ENCODE peak calls at places on chromosomes 16 and 17, in nine cellular contexts. S is neuronal stem cell; G is PC-3; P is CD8-positive, alpha-beta memory T cell; D is left ventricle myocardium inferior; A is SJCRH30; L is stomach; X is cardiac muscle cell; B is brain microvascular endothelial cell. C is an unnamed sample.

GRCh38 chr17:48997103-48997826 is at the start of gene IGF2BP1:
- DNase-seq in A (peak), S (peak), X (peak), G (no peak), L (no peak), D (no peak), B (peak), P (no peak), C (peak)

GRCh38 chr16:25606069-25606468 is 85.7 kb upstream of the HS3ST4 start:
- DNase-seq in A (no peak), G (no peak), S (no peak), X (no peak), D (no peak), P (no peak), B (no peak), L (no peak), C (no peak)

GRCh38 chr17:72590382-72590781 is 469.6 kb downstream of the SOX9 start:
- DNase-seq in S (no peak), P (no peak), A (no peak), L (no peak), D (no peak), X (peak), G (peak), B (peak), C (no peak)

GRCh38 chr17:40331743-40332641 is 23.0 kb downstream of the RARA start:
- DNase-seq in B (no peak), G (no peak), L (peak), P (no peak), A (no peak), X (peak), S (no peak), D (peak), C (peak)

GRCh38 chr16:68737046-68737729 is at the start of gene CDH1:
- DNase-seq in B (no peak), X (no peak), G (peak), P (peak), S (no peak), L (peak), D (no peak), A (no peak), C (no peak)

GRCh38 chr17:51000835-51001638 is 119.6 kb downstream of the SPAG9 start:
- DNase-seq in A (peak), P (peak), L (no peak), B (peak), D (no peak), G (peak), S (peak), X (peak), C (no peak)

GRCh38 chr16:57357330-57358151 is 1.0 kb upstream of the CCL22 start:
- DNase-seq in G (no peak), L (peak), X (no peak), B (no peak), D (no peak), A (no peak), P (no peak), S (no peak), C (no peak)

GRCh38 chr17:21199856-21200255 is 14.1 kb downstream of the TMEM11 start:
- DNase-seq in G (no peak), D (no peak), X (no peak), B (no peak), A (peak), L (no peak), S (no peak), P (no peak), C (peak)

GRCh38 chr17:79843917-79844815 is 4.9 kb upstream of the CBX4 start:
- DNase-seq in L (peak), D (peak), X (peak), A (peak), P (no peak), B (no peak), S (no peak), G (peak), C (peak)

GRCh38 chr17:46125831-46126230 is 67.4 kb downstream of the KANSL1 start:
- DNase-seq in S (no peak), G (no peak), X (peak), A (no peak), P (no peak), B (peak), L (no peak), D (no peak), C (no peak)

GRCh38 chr17:61411944-61412859 is 12.6 kb downstream of the TBX2 start:
- DNase-seq in B (peak), S (peak), D (peak), L (peak), G (peak), P (peak), X (peak), A (no peak), C (peak)

GRCh38 chr17:7336240-7337175 is at the start of gene ACAP1:
- DNase-seq in X (no peak), D (no peak), S (no peak), L (peak), G (no peak), A (no peak), B (no peak), P (peak), C (no peak)

GRCh38 chr16:28293589-28293935 is 1.2 kb downstream of the SBK1 start:
- DNase-seq in D (no peak), P (no peak), A (no peak), S (no peak), X (no peak), G (no peak), L (no peak), B (no peak), C (no peak)

GRCh38 chr17:13786000-13786598 is 184.4 kb upstream of the HS3ST3A1 start:
- DNase-seq in P (no peak), A (no peak), L (no peak), G (no peak), X (peak), B (peak), D (no peak), S (no peak), C (no peak)

GRCh38 chr17:50686494-50687199 is 21.1 kb downstream of the ANKRD40 start:
- DNase-seq in A (peak), D (no peak), B (peak), G (peak), S (no peak), L (peak), P (no peak), X (peak), C (no peak)

GRCh38 chr17:68310141-68310540 is 18.8 kb downstream of the ARSG start:
- DNase-seq in P (no peak), G (peak), B (no peak), S (no peak), D (no peak), X (no peak), A (no peak), L (no peak), C (no peak)

GRCh38 chr17:63647065-63647725 is 25.0 kb downstream of the MAP3K3 start:
- DNase-seq in L (no peak), G (peak), X (peak), P (no peak), S (no peak), B (peak), D (no peak), A (peak), C (no peak)

GRCh38 chr17:43928606-43929005 is 13.7 kb downstream of the PPY start:
- DNase-seq in P (no peak), G (no peak), S (no peak), L (no peak), B (no peak), A (no peak), X (no peak), D (no peak), C (no peak)

GRCh38 chr17:78661092-78661770 is 84.0 kb upstream of the DNAH17 start:
- DNase-seq in S (no peak), L (no peak), B (peak), P (no peak), D (no peak), A (peak), G (peak), X (no peak), C (no peak)

GRCh38 chr16:86836503-86837125 is 258.3 kb downstream of the FOXL1 start:
- DNase-seq in P (no peak), S (no peak), A (no peak), B (peak), G (peak), X (peak), D (no peak), L (no peak), C (no peak)

GRCh38 chr16:1614226-1615102 is 2.3 kb downstream of the CRAMP1 start:
- DNase-seq in P (peak), G (peak), D (no peak), X (peak), L (peak), A (peak), S (peak), B (no peak), C (peak)

GRCh38 chr16:239948-240277 is 5.3 kb downstream of the FAM234A start:
- DNase-seq in L (no peak), B (no peak), P (no peak), D (no peak), X (peak), S (no peak), G (no peak), A (no peak), C (no peak)

GRCh38 chr17:6558276-6558675 is 1.9 kb upstream of the PITPNM3 start:
- DNase-seq in G (no peak), L (peak), P (no peak), B (no peak), S (no peak), D (no peak), A (no peak), X (no peak), C (no peak)

GRCh38 chr17:77846531-77847085 is 111.9 kb upstream of the TNRC6C start:
- DNase-seq in X (no peak), P (peak), D (peak), B (no peak), L (no peak), G (no peak), S (no peak), A (no peak), C (no peak)

GRCh38 chr16:4664538-4665418 is 28.6 kb upstream of the NUDT16L1 start:
- DNase-seq in B (no peak), S (no peak), L (peak), X (no peak), D (peak), P (peak), A (no peak), G (no peak), C (peak)

GRCh38 chr17:79761894-79762570 is 15.9 kb upstream of the CBX2 start:
- DNase-seq in G (no peak), S (no peak), B (no peak), D (no peak), A (no peak), L (no peak), P (no peak), X (no peak), C (no peak)

GRCh38 chr16:9123871-9124270 is 32.4 kb downstream of the HAPSTR1 start:
- DNase-seq in S (no peak), P (no peak), D (peak), G (peak), A (no peak), X (no peak), B (no peak), L (peak), C (no peak)

GRCh38 chr16:47687694-47688093 is 226.6 kb downstream of the PHKB start:
- DNase-seq in S (no peak), X (no peak), L (no peak), B (peak), A (no peak), D (no peak), P (no peak), G (no peak), C (no peak)

GRCh38 chr16:8751481-8752311 is 45.7 kb downstream of the TMEM186 start:
- DNase-seq in S (no peak), P (no peak), G (peak), X (peak), B (peak), A (peak), L (no peak), D (no peak), C (no peak)

GRCh38 chr17:13568746-13569739 is 32.7 kb downstream of the HS3ST3A1 start:
- DNase-seq in L (no peak), A (no peak), P (no peak), S (no peak), B (peak), G (no peak), X (peak), D (no peak), C (no peak)

GRCh38 chr17:76997981-76998531 is 129.9 kb downstream of the MGAT5B start:
- DNase-seq in L (no peak), X (no peak), D (no peak), G (no peak), A (peak), B (no peak), P (peak), S (no peak), C (no peak)

GRCh38 chr17:30472238-30472890 is 4.8 kb upstream of the GOSR1 start:
- DNase-seq in L (no peak), A (no peak), P (no peak), X (peak), G (no peak), D (no peak), S (no peak), B (no peak), C (no peak)

GRCh38 chr17:10836145-10836544 is 1.7 kb downstream of the PIRT start:
- DNase-seq in G (no peak), A (no peak), L (no peak), S (no peak), B (no peak), D (no peak), X (no peak), P (no peak), C (no peak)

DNA sequence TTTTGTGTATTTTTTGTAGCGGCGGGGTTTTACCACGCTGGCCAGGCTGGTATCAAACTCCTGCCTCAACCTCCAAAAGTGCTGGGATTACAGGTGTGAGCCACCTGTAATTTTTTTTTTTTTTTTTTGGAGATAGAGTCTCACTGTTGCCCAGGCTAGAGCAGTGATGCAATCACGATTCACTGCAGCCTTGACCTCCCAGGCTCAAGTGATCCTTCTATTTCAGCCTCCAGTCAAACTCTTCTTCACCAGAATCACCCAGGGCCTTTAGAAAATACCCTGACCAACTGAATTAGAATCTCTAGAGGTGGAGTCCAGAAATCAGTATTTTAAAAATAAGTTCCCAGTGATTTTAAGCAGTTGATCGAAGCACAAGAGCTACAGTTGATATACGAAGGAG is 12.5 kb downstream of the HSPB9 start:
- DNase-seq in B (no peak), S (no peak), A (no peak), X (no peak), D (no peak), G (no peak), L (no peak), P (no peak), C (no peak)
- H3K4me3 ChIP-seq in B (no peak), S (no peak), A (no peak), X (no peak), D (peak), G (no peak), L (no peak), P (no peak), C (no peak)

DNA sequence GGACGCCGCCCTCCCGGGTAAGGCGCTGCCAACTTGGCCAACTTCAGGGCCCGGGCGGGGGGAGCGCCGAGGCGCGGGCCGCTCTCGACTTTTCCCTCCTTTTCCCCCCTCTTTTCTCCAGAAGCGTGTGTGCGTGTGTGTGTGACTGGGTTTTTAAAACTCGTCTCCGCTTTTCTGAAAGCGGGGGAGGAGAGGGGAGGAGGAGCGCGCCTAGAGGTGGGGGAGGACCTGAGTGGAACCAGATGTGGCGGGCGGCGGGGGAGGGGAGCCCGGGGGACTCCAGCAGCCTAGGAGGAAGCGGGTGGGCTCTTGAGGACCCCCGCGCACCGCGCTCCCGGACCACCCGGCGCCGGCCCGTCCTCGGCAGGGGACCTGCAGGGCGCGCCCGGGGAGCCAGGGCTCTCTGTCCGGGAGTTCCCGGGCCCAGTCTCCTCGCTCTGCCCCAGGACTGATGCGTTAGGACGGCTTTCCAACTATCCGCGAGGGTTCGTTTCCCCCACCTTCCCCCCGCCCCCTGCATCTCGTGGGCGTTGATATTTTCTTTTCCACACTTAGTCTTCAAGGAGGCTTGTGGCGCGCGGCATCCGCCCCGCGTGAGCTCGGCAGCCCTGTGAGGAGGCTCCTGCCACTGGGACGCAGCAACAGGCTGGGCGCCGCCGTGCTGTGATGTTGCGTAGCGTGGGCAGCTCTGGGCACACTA is 584 bp downstream of the MRC2 start:
- DNase-seq in G (peak), B (peak), A (peak), X (peak), S (peak), P (peak), L (no peak), D (peak), C (no peak)
- H3K27ac ChIP-seq in G (no peak), B (peak), A (peak), X (peak), S (peak), P (no peak), L (peak), D (peak), C (no peak)

GRCh38 chr16:20402651-20403050 is 1.9 kb downstream of the PDILT start:
- DNase-seq in B (no peak), A (no peak), S (no peak), G (no peak), D (no peak), L (no peak), X (no peak), P (no peak), C (no peak)
- H3K4me3 ChIP-seq in B (no peak), A (no peak), S (peak), G (no peak), D (no peak), L (no peak), X (no peak), P (no peak), C (no peak)

GRCh38 chr16:31385680-31386079 is 7.5 kb upstream of the ITGAD start:
- DNase-seq in S (no peak), B (no peak), L (no peak), G (peak), X (no peak), D (no peak), A (no peak), P (no peak), C (no peak)
- H3K27ac ChIP-seq in S (no peak), B (no peak), L (no peak), G (peak), X (no peak), D (no peak), A (no peak), P (no peak), C (no peak)

GRCh38 chr17:29074488-29074887 is 31.5 kb downstream of the PIPOX start:
- DNase-seq in G (no peak), P (no peak), A (no peak), D (peak), L (no peak), S (no peak), X (no peak), B (no peak), C (no peak)
- H3K4me3 ChIP-seq in G (no peak), P (no peak), A (no peak), D (no peak), L (no peak), S (no peak), X (no peak), B (no peak), C (no peak)

GRCh38 chr16:3597676-3598075 is 13.7 kb downstream of the SLX4 start:
- DNase-seq in L (no peak), G (no peak), X (no peak), S (no peak), A (no peak), B (no peak), P (no peak), D (no peak), C (no peak)
- H3K27ac ChIP-seq in L (no peak), G (no peak), X (no peak), S (no peak), A (no peak), B (no peak), P (no peak), D (no peak), C (no peak)

GRCh38 chr17:47846741-47847340 is 4.1 kb downstream of the SP6 start:
- DNase-seq in A (no peak), B (no peak), S (no peak), D (no peak), G (no peak), X (no peak), P (no peak), L (no peak), C (no peak)

GRCh38 chr17:47847341-47848197 is 3.4 kb downstream of the SP6 start:
- DNase-seq in D (no peak), A (no peak), S (no peak), P (peak), L (no peak), B (no peak), G (no peak), X (no peak), C (no peak)

GRCh38 chr17:47850692-47851573 is at the start of gene SP6:
- DNase-seq in P (peak), G (peak), B (peak), S (peak), A (peak), L (peak), D (peak), X (peak), C (peak)

GRCh38 chr17:47850373-47850691 is 631 bp downstream of the SP6 start:
- DNase-seq in A (no peak), S (no peak), P (no peak), D (no peak), B (no peak), X (no peak), L (no peak), G (peak), C (no peak)

GRCh38 chr17:47848198-47848513 is 2.8 kb downstream of the SP6 start:
- DNase-seq in S (no peak), P (no peak), X (no peak), A (no peak), B (no peak), D (no peak), G (no peak), L (no peak), C (no peak)
- H3K4me3 ChIP-seq in S (no peak), P (no peak), X (no peak), A (no peak), B (no peak), D (no peak), G (no peak), L (no peak), C (no peak)

DNA sequence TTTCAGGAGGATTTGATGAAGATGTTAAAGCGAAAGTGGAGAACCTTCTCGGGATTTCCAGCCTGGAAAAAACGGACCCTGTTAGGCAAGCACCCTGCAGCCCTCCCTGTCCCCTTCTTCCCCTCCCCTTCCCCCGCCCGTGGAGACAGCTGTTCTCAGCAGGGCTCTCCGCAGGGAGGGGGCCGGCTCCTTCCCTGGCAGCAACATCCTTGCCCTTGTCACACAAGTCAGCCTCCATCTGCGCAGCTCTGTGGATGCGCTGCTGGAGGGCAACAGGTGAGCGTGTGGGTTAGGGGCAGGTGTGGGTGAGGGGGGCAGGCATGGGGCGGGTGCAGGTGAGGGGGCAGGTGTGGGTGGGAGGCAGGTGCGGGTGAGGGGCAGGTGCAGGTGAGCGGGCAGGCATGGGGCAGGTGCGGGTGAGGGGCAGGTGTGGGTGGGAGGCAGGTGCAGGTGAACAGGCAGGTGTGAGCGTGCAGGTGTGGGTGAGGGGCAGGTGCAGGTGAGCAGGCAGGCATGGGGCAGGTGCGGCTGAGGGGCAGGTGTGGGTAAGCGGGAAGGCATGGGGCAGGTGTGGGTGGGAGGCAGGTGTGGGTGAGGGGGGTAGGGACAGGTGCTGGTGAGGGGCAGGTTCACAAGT is 9.4 kb downstream of the CYBC1 start:
- DNase-seq in D (no peak), L (no peak), X (peak), S (no peak), G (no peak), P (no peak), A (peak), B (no peak), C (peak)
- H3K27ac ChIP-seq in D (no peak), L (peak), X (no peak), S (no peak), G (no peak), P (no peak), A (no peak), B (no peak), C (peak)

GRCh38 chr16:11329080-11329491 is 16.2 kb upstream of the RMI2 start:
- DNase-seq in A (peak), G (peak), B (no peak), L (no peak), P (no peak), S (no peak), D (no peak), X (peak), C (no peak)
- H3K4me3 ChIP-seq in A (peak), G (peak), B (peak), L (no peak), P (no peak), S (no peak), D (no peak), X (no peak), C (no peak)